ENCODE peak calls at places on chromosomes 6 and 20, in ten cellular contexts. P is mammary epithelial cell, L is HepG2, Z is hepatocyte, O is HCT116, G is fibroblast of lung, C is H9, Y is GM12878, S is neural progenitor cell, R is A549. D is an unnamed sample.

GRCh38 chr6:46050845-46051405 is 35.3 kb upstream of the CLIC5 start:
- DNase-seq in P (no peak), L (no peak), Z (no peak), O (no peak), G (no peak), C (no peak), Y (no peak), S (no peak), R (no peak), D (no peak)

GRCh38 chr6:119077643-119078448 is 618 bp downstream of the FAM184A start:
- DNase-seq in P (peak), L (peak), Z (peak), O (no peak), G (peak), C (peak), Y (no peak), S (peak), R (no peak), D (peak)

GRCh38 chr6:149723771-149724417 is 6.0 kb upstream of the LATS1 start:
- DNase-seq in P (peak), L (peak), Z (peak), O (peak), G (peak), C (no peak), Y (no peak), S (peak), R (peak), D (peak)

GRCh38 chr20:35008411-35009342 is 53.0 kb downstream of the MYH7B start:
- DNase-seq in P (no peak), L (no peak), Z (no peak), O (no peak), G (peak), C (peak), Y (no peak), S (no peak), R (no peak), D (peak)

GRCh38 chr20:63699466-63700198 is 3.2 kb downstream of the TNFRSF6B start:
- DNase-seq in P (no peak), L (no peak), Z (no peak), O (no peak), G (no peak), C (peak), Y (no peak), S (no peak), R (no peak), D (no peak)

GRCh38 chr6:17865798-17866725 is 121.4 kb downstream of the KIF13A start:
- DNase-seq in P (peak), L (peak), Z (peak), O (peak), G (peak), C (no peak), Y (no peak), S (no peak), R (peak), D (peak)

GRCh38 chr6:36345681-36346417 is 9.2 kb upstream of the BNIP5 start:
- DNase-seq in P (no peak), L (no peak), Z (no peak), O (no peak), G (no peak), C (peak), Y (no peak), S (peak), R (no peak), D (no peak)

GRCh38 chr20:31720486-31721407 is 1.9 kb downstream of the BCL2L1 start:
- DNase-seq in P (no peak), L (peak), Z (peak), O (no peak), G (no peak), C (no peak), Y (no peak), S (no peak), R (no peak), D (no peak)

GRCh38 chr20:22623211-22623610 is 38.8 kb upstream of the FOXA2 start:
- DNase-seq in P (no peak), L (peak), Z (no peak), O (peak), G (no peak), C (no peak), Y (no peak), S (no peak), R (peak), D (peak)

GRCh38 chr6:45654673-45655072 is 276.9 kb upstream of the SUPT3H start:
- DNase-seq in P (peak), L (no peak), Z (no peak), O (no peak), G (no peak), C (no peak), Y (no peak), S (no peak), R (no peak), D (peak)

GRCh38 chr6:1117530-1118286 is 194.2 kb upstream of the FOXQ1 start:
- DNase-seq in P (no peak), L (peak), Z (no peak), O (no peak), G (no peak), C (no peak), Y (no peak), S (no peak), R (no peak), D (no peak)

GRCh38 chr6:70507166-70507565 is 59.6 kb upstream of the SDHAF4 start:
- DNase-seq in P (no peak), L (no peak), Z (peak), O (no peak), G (no peak), C (no peak), Y (no peak), S (no peak), R (no peak), D (no peak)

GRCh38 chr6:82869493-82869892 is 196.1 kb downstream of the UBE3D start:
- DNase-seq in P (no peak), L (no peak), Z (no peak), O (no peak), G (no peak), C (no peak), Y (no peak), S (no peak), R (no peak), D (no peak)

GRCh38 chr6:144855812-144856531 is 570.8 kb downstream of the UTRN start:
- DNase-seq in P (no peak), L (peak), Z (no peak), O (no peak), G (no peak), C (no peak), Y (no peak), S (no peak), R (no peak), D (no peak)

DNA sequence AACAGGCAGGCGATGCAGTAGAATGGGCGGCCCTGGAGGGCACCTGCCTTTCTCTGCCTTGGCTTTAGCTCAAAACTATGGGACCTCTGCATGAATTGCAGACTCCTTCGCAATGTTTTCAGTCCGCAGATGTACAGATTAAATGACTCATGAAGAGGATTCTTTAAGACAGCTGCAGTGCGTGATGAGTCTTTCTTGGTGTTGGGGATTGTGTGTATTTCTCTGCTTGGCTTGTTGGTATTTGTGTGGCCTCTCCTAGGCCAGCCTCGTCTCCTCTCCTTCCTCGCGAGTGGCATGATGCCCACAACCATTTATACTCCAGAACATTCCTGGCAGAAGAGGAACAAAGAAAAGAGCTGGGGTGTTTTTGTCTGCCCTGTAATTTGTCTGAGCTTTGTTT is 110.6 kb downstream of the SYNDIG1 start:
- DNase-seq in P (no peak), L (no peak), Z (no peak), O (no peak), G (no peak), C (no peak), Y (no peak), S (no peak), R (no peak), D (peak)
- H3K4me2 ChIP-seq in P (no peak), L (no peak), Z (no peak), O (no peak), G (no peak), C (no peak), Y (no peak), S (no peak), R (no peak), D (no peak)

DNA sequence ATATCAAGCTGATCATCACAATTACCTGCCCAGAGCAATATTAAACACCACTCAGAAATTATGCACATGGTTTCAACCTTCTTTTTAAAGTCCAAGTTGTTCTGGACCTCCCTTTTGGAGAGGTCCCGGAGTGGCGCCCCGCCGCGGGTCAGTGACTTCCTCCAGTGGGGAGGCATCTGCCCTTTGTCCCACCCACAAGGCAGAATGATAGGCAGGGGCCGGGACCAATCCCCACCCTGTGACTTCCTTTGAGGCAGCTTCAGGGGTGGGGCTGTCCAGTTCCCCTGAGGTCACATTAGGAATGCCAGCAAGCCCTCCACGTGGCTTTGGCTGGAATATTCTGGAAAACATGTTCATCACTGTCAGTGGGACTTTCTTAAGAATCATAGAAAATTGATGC is 207.0 kb downstream of the ANKRD60 start:
- DNase-seq in P (no peak), L (no peak), Z (no peak), O (no peak), G (no peak), C (peak), Y (no peak), S (no peak), R (peak), D (peak)
- H3K4me2 ChIP-seq in P (no peak), L (no peak), Z (no peak), O (no peak), G (no peak), C (no peak), Y (no peak), S (no peak), R (no peak), D (no peak)

GRCh38 chr6:14210077-14210476 is 92.5 kb downstream of the CD83 start:
- DNase-seq in P (no peak), L (no peak), Z (no peak), O (no peak), G (no peak), C (no peak), Y (no peak), S (no peak), R (no peak), D (no peak)
- H3K4me2 ChIP-seq in P (peak), L (peak), Z (peak), O (peak), G (peak), C (peak), Y (peak), S (peak), R (peak), D (peak)

DNA sequence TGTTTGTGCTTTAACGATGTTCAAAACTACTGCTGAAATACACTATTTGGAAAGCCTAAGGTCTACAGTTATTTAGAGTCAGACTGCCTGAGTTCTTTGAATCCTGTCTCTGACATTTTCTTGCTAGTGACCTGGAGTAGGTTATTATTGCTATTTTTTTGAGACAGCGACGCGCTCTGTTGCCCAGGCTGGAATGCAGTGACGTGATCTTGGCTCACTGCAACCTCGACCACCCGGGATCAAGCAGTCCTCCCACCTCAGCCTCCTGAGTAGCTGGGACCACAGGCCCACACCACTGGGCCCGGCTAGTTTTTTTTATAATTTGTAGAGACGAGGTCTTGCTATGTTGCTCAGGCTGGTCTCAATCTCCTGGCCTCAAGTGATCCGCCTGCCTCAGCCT is 96.6 kb downstream of the TIAM2 start:
- DNase-seq in P (no peak), L (no peak), Z (no peak), O (no peak), G (no peak), C (no peak), Y (no peak), S (no peak), R (no peak), D (no peak)
- H3K4me2 ChIP-seq in P (no peak), L (no peak), Z (no peak), O (no peak), G (no peak), C (no peak), Y (no peak), S (no peak), R (no peak), D (no peak)

GRCh38 chr6:162198925-162199324 is 528.6 kb downstream of the PRKN start:
- DNase-seq in P (no peak), L (peak), Z (no peak), O (no peak), G (no peak), C (no peak), Y (no peak), S (peak), R (no peak), D (no peak)

GRCh38 chr6:162198072-162198471 is 529.5 kb downstream of the PRKN start:
- DNase-seq in P (no peak), L (no peak), Z (no peak), O (no peak), G (no peak), C (peak), Y (no peak), S (no peak), R (no peak), D (no peak)

GRCh38 chr6:162200945-162201692 is 526.4 kb downstream of the PRKN start:
- DNase-seq in P (no peak), L (no peak), Z (no peak), O (no peak), G (no peak), C (no peak), Y (no peak), S (no peak), R (no peak), D (peak)

GRCh38 chr6:162203287-162203686 is 524.3 kb downstream of the PRKN start:
- DNase-seq in P (no peak), L (no peak), Z (no peak), O (no peak), G (no peak), C (no peak), Y (no peak), S (no peak), R (no peak), D (no peak)

GRCh38 chr6:162200036-162200435 is 527.5 kb downstream of the PRKN start:
- DNase-seq in P (no peak), L (no peak), Z (no peak), O (no peak), G (no peak), C (no peak), Y (no peak), S (no peak), R (no peak), D (no peak)
- H3K4me2 ChIP-seq in P (no peak), L (no peak), Z (no peak), O (no peak), G (no peak), C (no peak), Y (no peak), S (no peak), R (no peak), D (no peak)

GRCh38 chr6:14120556-14120955 is 3.0 kb downstream of the CD83 start:
- DNase-seq in P (no peak), L (no peak), Z (no peak), O (no peak), G (no peak), C (no peak), Y (no peak), S (no peak), R (no peak), D (no peak)

GRCh38 chr6:14118091-14118439 is 493 bp downstream of the CD83 start:
- DNase-seq in P (no peak), L (no peak), Z (no peak), O (no peak), G (no peak), C (no peak), Y (no peak), S (no peak), R (no peak), D (no peak)

GRCh38 chr6:14119764-14120163 is 2.2 kb downstream of the CD83 start:
- DNase-seq in P (no peak), L (no peak), Z (no peak), O (no peak), G (peak), C (no peak), Y (no peak), S (no peak), R (no peak), D (peak)

GRCh38 chr6:14117158-14118090 is at the start of gene CD83:
- DNase-seq in P (peak), L (peak), Z (peak), O (peak), G (peak), C (peak), Y (no peak), S (peak), R (peak), D (peak)

GRCh38 chr6:14118444-14118843 is 872 bp downstream of the CD83 start:
- DNase-seq in P (no peak), L (no peak), Z (no peak), O (no peak), G (no peak), C (no peak), Y (no peak), S (no peak), R (no peak), D (no peak)
- H3K4me2 ChIP-seq in P (no peak), L (peak), Z (peak), O (peak), G (no peak), C (peak), Y (peak), S (peak), R (no peak), D (no peak)

DNA sequence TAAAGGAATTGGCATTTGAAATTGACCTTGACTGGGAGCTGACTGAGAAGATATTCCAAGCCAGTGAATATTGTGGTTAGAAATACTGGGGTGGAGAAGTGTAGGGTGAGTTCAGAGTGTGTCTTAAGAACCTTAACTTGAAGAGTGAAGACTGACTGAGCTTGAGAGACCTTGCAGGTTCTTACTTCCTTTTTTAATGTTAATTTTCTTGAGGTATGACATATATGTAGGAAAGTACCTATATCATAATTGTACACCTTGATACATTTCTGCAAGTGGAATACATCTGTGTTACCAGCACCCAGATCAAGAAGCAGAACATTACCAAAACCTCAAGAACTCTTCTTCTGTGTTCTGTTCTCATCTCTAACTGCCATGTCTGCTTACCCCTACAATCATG is 11.0 kb downstream of the DHX35 start:
- DNase-seq in P (no peak), L (no peak), Z (no peak), O (no peak), G (no peak), C (no peak), Y (no peak), S (no peak), R (no peak), D (no peak)
- H3K4me2 ChIP-seq in P (no peak), L (no peak), Z (no peak), O (no peak), G (peak), C (no peak), Y (peak), S (no peak), R (no peak), D (no peak)

GRCh38 chr6:20178327-20178726 is 33.9 kb downstream of the MBOAT1 start:
- DNase-seq in P (no peak), L (no peak), Z (no peak), O (no peak), G (no peak), C (no peak), Y (no peak), S (no peak), R (no peak), D (no peak)
- H3K4me2 ChIP-seq in P (no peak), L (no peak), Z (no peak), O (no peak), G (no peak), C (no peak), Y (no peak), S (no peak), R (no peak), D (no peak)

DNA sequence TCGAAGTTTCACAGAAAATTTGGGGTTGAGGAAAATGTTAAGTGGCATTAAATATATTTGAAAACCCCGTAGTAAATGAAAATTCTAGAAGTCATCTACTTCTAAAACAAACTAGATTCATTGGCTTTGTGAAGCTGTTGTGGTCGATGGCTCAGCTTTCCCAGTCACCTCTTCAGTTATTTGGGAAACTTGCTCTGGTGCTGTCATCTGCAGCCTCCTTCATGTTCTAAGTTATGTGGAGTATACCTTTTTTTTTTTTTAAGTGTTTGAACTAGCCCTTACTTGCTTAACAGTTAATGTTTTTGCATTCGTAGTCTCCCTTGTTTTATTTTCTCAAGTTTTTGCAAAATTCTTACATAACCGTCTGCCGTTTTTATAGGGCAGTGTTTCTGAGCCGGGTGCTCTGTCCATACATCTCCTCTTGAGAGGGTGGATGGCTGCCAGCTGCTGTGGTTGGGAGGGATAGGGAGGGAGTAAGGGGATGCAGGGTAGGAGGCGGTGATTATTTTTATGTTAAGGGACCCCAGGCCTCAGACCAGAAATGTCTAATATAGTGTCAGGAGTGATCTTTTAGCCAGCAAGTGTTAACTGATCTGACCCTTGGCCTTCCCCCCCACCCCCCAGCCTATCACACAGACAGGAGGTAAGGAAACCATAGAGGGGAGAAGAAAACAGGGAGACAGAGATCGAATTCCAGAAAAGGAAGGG is 7.1 kb downstream of the RREB1 start:
- DNase-seq in P (no peak), L (no peak), Z (no peak), O (no peak), G (peak), C (no peak), Y (no peak), S (no peak), R (no peak), D (no peak)
- H3K4me2 ChIP-seq in P (no peak), L (no peak), Z (no peak), O (no peak), G (peak), C (no peak), Y (peak), S (no peak), R (no peak), D (no peak)